ENCODE peak calls at places on chromosomes 1 and 21, in ten cellular contexts. E is cardiac fibroblast, H is HCT116, K is cardiac muscle cell, I is esophagus squamous epithelium, V is endodermal cell, S is Panc1, C is GM13976, M is heart right ventricle, A is Calu3. F is an unnamed sample.
A peak's percentile ranks its signal among the peaks of the same experiment; 100 is the strongest.

GRCh38 chr1:7384121-7384520 is 387.0 kb upstream of the VAMP3 start:
- DNase-seq in E (no peak), V (peak; percentile 27), C (no peak), H (no peak), M (no peak), K (no peak), I (no peak), A (no peak), S (no peak), F (no peak)

GRCh38 chr1:223834660-223835263 is 11.0 kb downstream of the TP53BP2 start:
- DNase-seq in H (no peak), S (no peak), M (no peak), V (no peak), E (peak; percentile 85), C (no peak), I (no peak), K (peak; percentile 87), A (no peak), F (no peak)

GRCh38 chr1:244395965-244396364 is 55.7 kb downstream of the ADSS2 start:
- DNase-seq in E (no peak), V (peak; percentile 59), C (no peak), H (no peak), A (no peak), S (no peak), I (no peak), K (no peak), M (no peak), F (no peak)

GRCh38 chr21:20220586-20220985 is 777.6 kb upstream of the NCAM2 start:
- DNase-seq in K (no peak), M (no peak), I (no peak), C (no peak), S (no peak), H (no peak), V (no peak), E (no peak), A (no peak), F (no peak)

GRCh38 chr1:154320882-154321608 is at the start of gene AQP10:
- DNase-seq in C (no peak), M (no peak), H (no peak), A (no peak), K (peak; percentile 88), I (no peak), V (no peak), S (no peak), E (peak; percentile 86), F (no peak)

GRCh38 chr1:40454873-40455272 is 4.6 kb downstream of the ZFP69B start:
- DNase-seq in H (no peak), M (no peak), K (no peak), S (no peak), C (no peak), V (no peak), I (no peak), E (no peak), A (no peak), F (no peak)

GRCh38 chr1:203177471-203178039 is 1.9 kb upstream of the MYBPH start:
- DNase-seq in S (no peak), M (no peak), V (peak; percentile 71), I (no peak), K (peak; percentile 27), E (peak; percentile 51), A (no peak), C (no peak), H (peak; percentile 8), F (no peak)

GRCh38 chr21:37896788-37897187 is 19.5 kb downstream of the KCNJ6 start:
- DNase-seq in V (no peak), H (no peak), K (no peak), M (no peak), I (no peak), S (no peak), C (no peak), E (no peak), A (no peak), F (no peak)

GRCh38 chr1:180548686-180549326 is 10.0 kb upstream of the OVAAL start:
- DNase-seq in M (no peak), S (no peak), H (no peak), A (no peak), I (no peak), K (no peak), V (peak; percentile 7), C (no peak), E (no peak), F (no peak)

GRCh38 chr21:44984792-44985440 is 45.1 kb downstream of the SLX9 start:
- DNase-seq in E (no peak), M (no peak), K (no peak), H (no peak), S (no peak), C (no peak), V (peak; percentile 79), A (no peak), I (no peak), F (no peak)

GRCh38 chr21:32516729-32517649 is 68.3 kb downstream of the TCP10L start:
- DNase-seq in C (no peak), A (no peak), M (no peak), K (peak; percentile 87), V (no peak), E (peak; percentile 98), I (no peak), S (no peak), H (no peak), F (no peak)

GRCh38 chr1:185720633-185721272 is 13.4 kb upstream of the HMCN1 start:
- DNase-seq in V (no peak), M (peak; percentile 34), E (peak; percentile 90), C (no peak), I (no peak), K (peak; percentile 86), S (no peak), A (peak; percentile 18), H (peak; percentile 35), F (no peak)

GRCh38 chr1:117572546-117572945 is 33.3 kb upstream of the TENT5C start:
- DNase-seq in H (no peak), V (peak; percentile 24), I (no peak), M (no peak), K (no peak), A (no peak), C (no peak), E (no peak), S (no peak), F (peak; percentile 40)
- TF ChIP-seq CTCF in H (no peak), V (no peak), I (no peak), M (no peak), K (no peak), A (no peak), C (no peak), E (no peak), S (no peak), F (no peak)

DNA sequence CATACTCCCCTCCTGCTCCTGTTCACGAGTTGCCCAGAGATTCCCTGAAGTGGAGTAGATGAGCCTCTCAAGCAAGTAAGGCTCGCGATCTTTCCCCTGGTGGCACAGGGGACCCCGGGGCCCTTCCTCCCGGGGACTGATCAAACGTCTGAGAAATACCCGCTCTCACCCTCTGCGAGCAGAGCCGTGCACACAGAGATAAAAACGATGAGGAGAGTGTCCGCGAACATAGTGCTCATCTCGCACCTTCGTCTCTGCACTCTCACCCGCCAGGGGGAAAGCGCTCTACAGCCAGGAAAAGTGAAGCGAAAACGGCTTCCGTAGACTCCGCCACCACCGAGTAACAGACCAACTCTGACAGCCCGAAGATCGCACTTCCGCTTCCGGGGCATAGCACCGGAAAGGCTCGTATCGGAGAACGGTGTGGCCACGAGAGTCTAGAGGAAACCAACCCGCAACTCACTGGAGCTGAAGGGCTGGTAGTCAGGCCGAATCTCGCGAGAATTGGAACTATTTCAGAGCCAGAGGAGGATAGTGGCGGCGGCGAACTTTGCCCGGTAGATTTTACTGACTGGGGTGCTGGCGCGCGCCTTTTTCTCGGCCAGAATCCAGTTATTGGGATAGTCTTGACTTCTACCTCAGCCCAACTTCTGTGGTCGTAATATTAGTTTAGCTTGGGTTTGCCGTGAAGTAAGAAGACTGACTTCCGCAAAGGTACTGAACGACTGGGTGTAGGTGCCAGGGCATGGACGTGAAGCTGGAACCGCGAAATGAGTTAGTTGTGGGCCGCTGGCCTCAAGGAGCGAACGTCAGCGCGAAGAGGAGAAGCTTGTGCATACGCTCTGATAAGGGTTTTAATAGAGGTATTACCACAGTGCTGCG is at the start of gene TMCO1:
- DNase-seq in E (peak; percentile 99), V (peak; percentile 98), H (peak; percentile 97), K (peak; percentile 99), M (peak; percentile 96), S (peak; percentile 92), A (peak; percentile 95), C (peak; percentile 94), I (peak; percentile 85), F (peak; percentile 84)
- TF ChIP-seq CTCF in E (peak; percentile 33), V (peak; percentile 53), H (no peak), K (peak; percentile 28), M (peak; percentile 44), S (no peak), A (no peak), C (peak; percentile 3), I (peak; percentile 0), F (no peak)

GRCh38 chr1:165152109-165152508 is 204.4 kb downstream of the LMX1A start:
- DNase-seq in M (no peak), H (no peak), C (no peak), V (no peak), I (no peak), K (no peak), E (no peak), S (no peak), A (no peak), F (no peak)

GRCh38 chr1:165153182-165153581 is 203.3 kb downstream of the LMX1A start:
- DNase-seq in E (no peak), C (no peak), S (no peak), H (no peak), I (no peak), V (peak; percentile 46), M (no peak), A (no peak), K (no peak), F (no peak)

GRCh38 chr1:165147799-165148198 is 208.7 kb downstream of the LMX1A start:
- DNase-seq in K (no peak), C (no peak), H (no peak), S (no peak), A (no peak), M (no peak), E (no peak), I (no peak), V (no peak), F (no peak)

GRCh38 chr1:165152727-165153126 is 203.8 kb downstream of the LMX1A start:
- DNase-seq in C (no peak), M (no peak), I (no peak), S (no peak), K (no peak), A (peak; percentile 53), E (no peak), V (peak; percentile 81), H (no peak), F (no peak)
- TF ChIP-seq CTCF in C (no peak), M (peak; percentile 31), I (peak; percentile 11), S (peak; percentile 57), K (peak; percentile 8), A (no peak), E (no peak), V (peak; percentile 82), H (peak; percentile 36), F (no peak)

DNA sequence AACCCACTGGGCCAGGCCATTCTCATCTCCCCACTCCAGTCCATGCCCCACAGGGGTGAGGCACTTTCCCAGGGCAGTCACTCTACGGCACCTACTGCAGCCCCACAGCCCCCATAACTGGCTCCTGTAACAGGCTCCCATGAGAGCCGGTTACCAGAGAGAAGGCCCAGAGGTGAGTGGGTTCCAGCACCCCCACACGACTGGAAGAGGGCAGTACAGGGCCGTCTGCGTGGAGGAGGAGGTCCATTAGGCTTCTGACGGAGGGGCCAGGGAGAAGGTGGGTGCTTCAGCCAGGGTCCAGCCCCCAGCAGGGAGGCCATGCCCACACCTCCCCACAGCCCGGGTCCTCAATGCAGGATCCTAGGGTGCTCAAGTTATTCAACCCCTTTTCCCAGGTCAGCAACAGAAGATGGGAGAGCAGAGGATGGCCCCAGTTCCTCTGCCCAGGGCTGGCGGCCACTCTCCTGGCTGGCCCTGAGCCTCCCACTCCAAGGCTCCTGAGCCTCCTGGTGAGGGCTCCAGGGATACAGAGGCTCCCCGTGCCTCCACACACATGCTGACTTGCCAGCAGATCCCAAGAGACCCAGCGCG is 1.6 kb downstream of the ACAP3 start:
- DNase-seq in K (no peak), S (no peak), C (no peak), V (peak; percentile 76), H (no peak), M (no peak), E (peak; percentile 25), A (no peak), I (no peak), F (no peak)
- TF ChIP-seq CTCF in K (peak; percentile 13), S (peak; percentile 31), C (no peak), V (no peak), H (peak; percentile 34), M (peak; percentile 6), E (peak; percentile 25), A (no peak), I (no peak), F (no peak)